ENCODE peak calls at places on chromosomes 5 and 9, in six cellular contexts. One of them, this sample, is unnamed.

GRCh38 chr9:76701441-76702031 is 62.7 kb upstream of the PCA3 start:
- DNase-seq in HEK293T: no peak
- DNase-seq in ovary: no peak
- DNase-seq in nucleus accumbens: no peak
- DNase-seq in iPS-NIHi11: no peak
- DNase-seq in non-pigmented ciliary epithelial cell: peak
- DNase-seq in this sample: no peak

GRCh38 chr5:180637962-180638680 is 11.3 kb downstream of the FLT4 start:
- DNase-seq in nucleus accumbens: no peak
- DNase-seq in non-pigmented ciliary epithelial cell: no peak
- DNase-seq in ovary: peak
- DNase-seq in iPS-NIHi11: no peak
- DNase-seq in HEK293T: no peak
- DNase-seq in this sample: no peak

GRCh38 chr5:113678924-113679575 is 165.6 kb downstream of the YTHDC2 start:
- DNase-seq in ovary: no peak
- DNase-seq in iPS-NIHi11: peak
- DNase-seq in non-pigmented ciliary epithelial cell: no peak
- DNase-seq in HEK293T: peak
- DNase-seq in nucleus accumbens: peak
- DNase-seq in this sample: peak

GRCh38 chr5:127878174-127878750 is 175.1 kb downstream of the CCDC192 start:
- DNase-seq in ovary: no peak
- DNase-seq in nucleus accumbens: no peak
- DNase-seq in non-pigmented ciliary epithelial cell: no peak
- DNase-seq in iPS-NIHi11: peak
- DNase-seq in HEK293T: peak
- DNase-seq in this sample: peak

GRCh38 chr5:125338804-125339203 is 592.4 kb upstream of the ZNF608 start:
- DNase-seq in iPS-NIHi11: no peak
- DNase-seq in ovary: no peak
- DNase-seq in HEK293T: no peak
- DNase-seq in nucleus accumbens: no peak
- DNase-seq in non-pigmented ciliary epithelial cell: no peak
- DNase-seq in this sample: no peak

GRCh38 chr5:131983244-131983771 is 28.1 kb downstream of the ACSL6 start:
- DNase-seq in iPS-NIHi11: no peak
- DNase-seq in ovary: no peak
- DNase-seq in non-pigmented ciliary epithelial cell: no peak
- DNase-seq in HEK293T: no peak
- DNase-seq in nucleus accumbens: no peak
- DNase-seq in this sample: no peak

GRCh38 chr5:132049559-132049958 is 10.9 kb upstream of the IL3 start:
- DNase-seq in iPS-NIHi11: peak
- DNase-seq in nucleus accumbens: no peak
- DNase-seq in HEK293T: no peak
- DNase-seq in ovary: no peak
- DNase-seq in non-pigmented ciliary epithelial cell: no peak
- DNase-seq in this sample: no peak

GRCh38 chr5:92378961-92379611 is 996.0 kb upstream of the ARRDC3 start:
- DNase-seq in ovary: no peak
- DNase-seq in non-pigmented ciliary epithelial cell: peak
- DNase-seq in HEK293T: no peak
- DNase-seq in iPS-NIHi11: peak
- DNase-seq in nucleus accumbens: no peak
- DNase-seq in this sample: peak

GRCh38 chr9:133067813-133068212 is 6.0 kb downstream of the CEL start:
- DNase-seq in iPS-NIHi11: no peak
- DNase-seq in ovary: no peak
- DNase-seq in non-pigmented ciliary epithelial cell: no peak
- DNase-seq in HEK293T: no peak
- DNase-seq in nucleus accumbens: no peak
- DNase-seq in this sample: no peak

GRCh38 chr5:36160617-36161016 is 8.7 kb downstream of the SKP2 start:
- DNase-seq in iPS-NIHi11: no peak
- DNase-seq in ovary: no peak
- DNase-seq in non-pigmented ciliary epithelial cell: no peak
- DNase-seq in HEK293T: no peak
- DNase-seq in nucleus accumbens: no peak
- DNase-seq in this sample: no peak

GRCh38 chr9:110130791-110131416 is 77.1 kb downstream of the C9orf152 start:
- DNase-seq in ovary: no peak
- DNase-seq in non-pigmented ciliary epithelial cell: no peak
- DNase-seq in iPS-NIHi11: no peak
- DNase-seq in HEK293T: no peak
- DNase-seq in nucleus accumbens: no peak
- DNase-seq in this sample: peak

GRCh38 chr9:131048332-131048731 is 39.4 kb downstream of the LAMC3 start:
- DNase-seq in ovary: no peak
- DNase-seq in non-pigmented ciliary epithelial cell: no peak
- DNase-seq in HEK293T: no peak
- DNase-seq in iPS-NIHi11: no peak
- DNase-seq in nucleus accumbens: no peak
- DNase-seq in this sample: no peak

GRCh38 chr5:43773032-43773830 is 170.3 kb downstream of the NNT start:
- DNase-seq in HEK293T: no peak
- DNase-seq in nucleus accumbens: no peak
- DNase-seq in ovary: no peak
- DNase-seq in non-pigmented ciliary epithelial cell: peak
- DNase-seq in iPS-NIHi11: no peak
- DNase-seq in this sample: no peak

GRCh38 chr9:114291886-114292590 is 30.9 kb upstream of the ORM1 start:
- DNase-seq in HEK293T: no peak
- DNase-seq in nucleus accumbens: no peak
- DNase-seq in ovary: peak
- DNase-seq in iPS-NIHi11: no peak
- DNase-seq in non-pigmented ciliary epithelial cell: no peak
- DNase-seq in this sample: no peak

GRCh38 chr5:110354896-110355295 is 371.6 kb downstream of the TMEM232 start:
- DNase-seq in ovary: no peak
- DNase-seq in non-pigmented ciliary epithelial cell: no peak
- DNase-seq in HEK293T: no peak
- DNase-seq in nucleus accumbens: no peak
- DNase-seq in iPS-NIHi11: no peak
- DNase-seq in this sample: peak

GRCh38 chr9:100351508-100351907 is 1.2 kb downstream of the TEX10 start:
- DNase-seq in iPS-NIHi11: no peak
- DNase-seq in ovary: no peak
- DNase-seq in non-pigmented ciliary epithelial cell: no peak
- DNase-seq in HEK293T: no peak
- DNase-seq in nucleus accumbens: no peak
- DNase-seq in this sample: no peak

GRCh38 chr5:124789104-124789605 is 42.7 kb upstream of the ZNF608 start:
- DNase-seq in iPS-NIHi11: no peak
- DNase-seq in nucleus accumbens: no peak
- DNase-seq in HEK293T: no peak
- DNase-seq in non-pigmented ciliary epithelial cell: no peak
- DNase-seq in ovary: no peak
- DNase-seq in this sample: no peak

GRCh38 chr5:177509991-177510566 is 453 bp upstream of the DOK3 start:
- DNase-seq in ovary: no peak
- DNase-seq in non-pigmented ciliary epithelial cell: no peak
- DNase-seq in nucleus accumbens: no peak
- DNase-seq in iPS-NIHi11: no peak
- DNase-seq in HEK293T: no peak
- DNase-seq in this sample: no peak

GRCh38 chr5:14148890-14149671 is 5.9 kb downstream of the TRIO start:
- DNase-seq in HEK293T: no peak
- DNase-seq in iPS-NIHi11: no peak
- DNase-seq in ovary: no peak
- DNase-seq in non-pigmented ciliary epithelial cell: no peak
- DNase-seq in nucleus accumbens: no peak
- DNase-seq in this sample: peak

GRCh38 chr5:14728109-14728938 is 63.8 kb downstream of the OTULIN start:
- DNase-seq in ovary: no peak
- DNase-seq in iPS-NIHi11: peak
- DNase-seq in HEK293T: no peak
- DNase-seq in non-pigmented ciliary epithelial cell: no peak
- DNase-seq in nucleus accumbens: peak
- DNase-seq in this sample: peak

GRCh38 chr5:81192351-81192750 is 40.8 kb upstream of the CKMT2 start:
- DNase-seq in non-pigmented ciliary epithelial cell: no peak
- DNase-seq in nucleus accumbens: no peak
- DNase-seq in ovary: no peak
- DNase-seq in HEK293T: no peak
- DNase-seq in iPS-NIHi11: peak
- DNase-seq in this sample: no peak

GRCh38 chr5:157470616-157471015 is 10.6 kb downstream of the NIPAL4 start:
- DNase-seq in ovary: no peak
- DNase-seq in iPS-NIHi11: no peak
- DNase-seq in non-pigmented ciliary epithelial cell: no peak
- DNase-seq in HEK293T: no peak
- DNase-seq in nucleus accumbens: no peak
- DNase-seq in this sample: no peak

GRCh38 chr5:15267966-15268365 is 232.0 kb upstream of the FBXL7 start:
- DNase-seq in iPS-NIHi11: no peak
- DNase-seq in ovary: no peak
- DNase-seq in nucleus accumbens: no peak
- DNase-seq in HEK293T: no peak
- DNase-seq in non-pigmented ciliary epithelial cell: no peak
- DNase-seq in this sample: no peak

GRCh38 chr9:77997611-77998349 is 33.8 kb downstream of the GNAQ start:
- DNase-seq in iPS-NIHi11: no peak
- DNase-seq in non-pigmented ciliary epithelial cell: no peak
- DNase-seq in ovary: no peak
- DNase-seq in HEK293T: no peak
- DNase-seq in nucleus accumbens: no peak
- DNase-seq in this sample: no peak

GRCh38 chr9:73065439-73065838 is 86.2 kb upstream of the ANXA1 start:
- DNase-seq in iPS-NIHi11: no peak
- DNase-seq in ovary: no peak
- DNase-seq in non-pigmented ciliary epithelial cell: no peak
- DNase-seq in nucleus accumbens: no peak
- DNase-seq in HEK293T: no peak
- DNase-seq in this sample: no peak

GRCh38 chr9:133963166-133963565 is 29.0 kb downstream of the VAV2 start:
- DNase-seq in iPS-NIHi11: no peak
- DNase-seq in non-pigmented ciliary epithelial cell: no peak
- DNase-seq in ovary: no peak
- DNase-seq in HEK293T: no peak
- DNase-seq in nucleus accumbens: no peak
- DNase-seq in this sample: no peak

GRCh38 chr9:105421154-105421553 is 26.7 kb upstream of the FSD1L start:
- DNase-seq in non-pigmented ciliary epithelial cell: no peak
- DNase-seq in HEK293T: no peak
- DNase-seq in iPS-NIHi11: no peak
- DNase-seq in ovary: no peak
- DNase-seq in nucleus accumbens: no peak
- DNase-seq in this sample: no peak

GRCh38 chr5:139648205-139649081 is at the start of gene CXXC5:
- DNase-seq in non-pigmented ciliary epithelial cell: no peak
- DNase-seq in ovary: peak
- DNase-seq in iPS-NIHi11: peak
- DNase-seq in nucleus accumbens: peak
- DNase-seq in HEK293T: peak
- DNase-seq in this sample: peak

GRCh38 chr5:32443541-32444190 is 874 bp downstream of the ZFR start:
- DNase-seq in HEK293T: peak
- DNase-seq in iPS-NIHi11: peak
- DNase-seq in non-pigmented ciliary epithelial cell: no peak
- DNase-seq in nucleus accumbens: peak
- DNase-seq in ovary: peak
- DNase-seq in this sample: peak

GRCh38 chr5:132656774-132657355 is 1.1 kb upstream of the IL13 start:
- DNase-seq in iPS-NIHi11: no peak
- DNase-seq in HEK293T: no peak
- DNase-seq in ovary: no peak
- DNase-seq in non-pigmented ciliary epithelial cell: no peak
- DNase-seq in nucleus accumbens: no peak
- DNase-seq in this sample: no peak

GRCh38 chr5:79547429-79547822 is 33.5 kb upstream of the HOMER1 start:
- DNase-seq in nucleus accumbens: no peak
- DNase-seq in ovary: no peak
- DNase-seq in HEK293T: no peak
- DNase-seq in iPS-NIHi11: no peak
- DNase-seq in non-pigmented ciliary epithelial cell: no peak
- DNase-seq in this sample: peak

GRCh38 chr5:139635606-139636206 is 12.4 kb upstream of the CXXC5 start:
- DNase-seq in nucleus accumbens: peak
- DNase-seq in HEK293T: no peak
- DNase-seq in iPS-NIHi11: peak
- DNase-seq in non-pigmented ciliary epithelial cell: no peak
- DNase-seq in ovary: peak
- DNase-seq in this sample: peak

GRCh38 chr5:59130441-59130840 is 547.6 kb downstream of the RAB3C start:
- DNase-seq in non-pigmented ciliary epithelial cell: no peak
- DNase-seq in HEK293T: no peak
- DNase-seq in ovary: no peak
- DNase-seq in nucleus accumbens: no peak
- DNase-seq in iPS-NIHi11: no peak
- DNase-seq in this sample: no peak

GRCh38 chr9:4334439-4334838 is 34.6 kb upstream of the GLIS3 start:
- DNase-seq in nucleus accumbens: peak
- DNase-seq in ovary: no peak
- DNase-seq in non-pigmented ciliary epithelial cell: no peak
- DNase-seq in HEK293T: no peak
- DNase-seq in iPS-NIHi11: peak
- DNase-seq in this sample: peak

GRCh38 chr5:172490739-172491461 is 36.6 kb upstream of the SH3PXD2B start:
- DNase-seq in nucleus accumbens: no peak
- DNase-seq in non-pigmented ciliary epithelial cell: no peak
- DNase-seq in ovary: peak
- DNase-seq in HEK293T: no peak
- DNase-seq in iPS-NIHi11: no peak
- DNase-seq in this sample: no peak

GRCh38 chr9:126386088-126386487 is 59.5 kb downstream of the MVB12B start:
- DNase-seq in nucleus accumbens: no peak
- DNase-seq in non-pigmented ciliary epithelial cell: no peak
- DNase-seq in HEK293T: peak
- DNase-seq in ovary: no peak
- DNase-seq in iPS-NIHi11: peak
- DNase-seq in this sample: peak

GRCh38 chr5:61330879-61331406 is 1.1 kb upstream of the ZSWIM6 start:
- DNase-seq in nucleus accumbens: peak
- DNase-seq in ovary: peak
- DNase-seq in non-pigmented ciliary epithelial cell: no peak
- DNase-seq in iPS-NIHi11: peak
- DNase-seq in HEK293T: peak
- DNase-seq in this sample: peak

This sample was measured in ELF-1.